ENCODE peak calls at places on chromosomes 6 and 20, in four cellular contexts. R, S, J and Q are unnamed samples.
A peak's percentile ranks its signal among the peaks of the same experiment; 100 is the strongest.

GRCh38 chr6:150076196-150076893 is 7.4 kb upstream of the ULBP3 start:
- DNase-seq in R (no peak), S (peak; percentile 57), J (no peak), Q (no peak)

GRCh38 chr20:25072226-25072811 is 9.6 kb downstream of the VSX1 start:
- DNase-seq in R (no peak), S (peak; percentile 9), J (peak; percentile 15), Q (no peak)

GRCh38 chr20:44979090-44979621 is 12.8 kb downstream of the STK4 start:
- DNase-seq in R (no peak), S (peak; percentile 49), J (no peak), Q (no peak)

GRCh38 chr20:3068986-3069900 is 2.2 kb upstream of the OXT start:
- DNase-seq in R (no peak), S (no peak), J (no peak), Q (no peak)

GRCh38 chr6:118968416-118968815 is 33.5 kb upstream of the MCM9 start:
- DNase-seq in R (no peak), S (peak; percentile 8), J (no peak), Q (no peak)

GRCh38 chr20:16583444-16583843 is 10.2 kb upstream of the KIF16B start:
- DNase-seq in R (no peak), S (no peak), J (no peak), Q (no peak)

GRCh38 chr6:6994796-6995195 is 113.0 kb upstream of the RREB1 start:
- DNase-seq in R (peak; percentile 64), S (no peak), J (no peak), Q (no peak)

GRCh38 chr20:46355778-46356177 is 47.5 kb upstream of the CDH22 start:
- DNase-seq in R (no peak), S (no peak), J (no peak), Q (no peak)

GRCh38 chr6:154179443-154179842 is 140.4 kb downstream of the OPRM1 start:
- DNase-seq in R (no peak), S (no peak), J (no peak), Q (no peak)

GRCh38 chr6:169168302-169168630 is 85.4 kb downstream of the THBS2 start:
- DNase-seq in R (no peak), S (no peak), J (no peak), Q (no peak)

GRCh38 chr20:43300887-43301286 is 111.2 kb upstream of the PTPRT start:
- DNase-seq in R (no peak), S (no peak), J (no peak), Q (no peak)

GRCh38 chr20:32606790-32607189 is 21.7 kb upstream of the NOL4L start:
- DNase-seq in R (no peak), S (no peak), J (no peak), Q (no peak)

GRCh38 chr6:147203311-147204059 is 732 bp upstream of the STXBP5 start:
- DNase-seq in R (peak; percentile 73), S (peak; percentile 78), J (peak; percentile 85), Q (peak; percentile 57)

GRCh38 chr6:29702519-29703103 is 20.6 kb upstream of the HLA-F start:
- DNase-seq in R (peak; percentile 33), S (no peak), J (no peak), Q (no peak)

GRCh38 chr6:113829702-113830058 is 27.5 kb upstream of the MARCKS start:
- DNase-seq in R (no peak), S (peak; percentile 96), J (no peak), Q (no peak)

GRCh38 chr6:140178550-140179334 is 804.3 kb upstream of the CITED2 start:
- DNase-seq in R (no peak), S (peak; percentile 64), J (no peak), Q (peak; percentile 41)

GRCh38 chr20:7031222-7031621 is 263.7 kb downstream of the BMP2 start:
- DNase-seq in R (no peak), S (no peak), J (no peak), Q (no peak)

GRCh38 chr6:160386869-160387518 is 38.8 kb downstream of the SLC22A3 start:
- DNase-seq in R (peak; percentile 31), S (peak; percentile 9), J (no peak), Q (no peak)
- TF ChIP-seq CTCF in R (peak; percentile 42), S (no peak), J (no peak), Q (no peak)

DNA sequence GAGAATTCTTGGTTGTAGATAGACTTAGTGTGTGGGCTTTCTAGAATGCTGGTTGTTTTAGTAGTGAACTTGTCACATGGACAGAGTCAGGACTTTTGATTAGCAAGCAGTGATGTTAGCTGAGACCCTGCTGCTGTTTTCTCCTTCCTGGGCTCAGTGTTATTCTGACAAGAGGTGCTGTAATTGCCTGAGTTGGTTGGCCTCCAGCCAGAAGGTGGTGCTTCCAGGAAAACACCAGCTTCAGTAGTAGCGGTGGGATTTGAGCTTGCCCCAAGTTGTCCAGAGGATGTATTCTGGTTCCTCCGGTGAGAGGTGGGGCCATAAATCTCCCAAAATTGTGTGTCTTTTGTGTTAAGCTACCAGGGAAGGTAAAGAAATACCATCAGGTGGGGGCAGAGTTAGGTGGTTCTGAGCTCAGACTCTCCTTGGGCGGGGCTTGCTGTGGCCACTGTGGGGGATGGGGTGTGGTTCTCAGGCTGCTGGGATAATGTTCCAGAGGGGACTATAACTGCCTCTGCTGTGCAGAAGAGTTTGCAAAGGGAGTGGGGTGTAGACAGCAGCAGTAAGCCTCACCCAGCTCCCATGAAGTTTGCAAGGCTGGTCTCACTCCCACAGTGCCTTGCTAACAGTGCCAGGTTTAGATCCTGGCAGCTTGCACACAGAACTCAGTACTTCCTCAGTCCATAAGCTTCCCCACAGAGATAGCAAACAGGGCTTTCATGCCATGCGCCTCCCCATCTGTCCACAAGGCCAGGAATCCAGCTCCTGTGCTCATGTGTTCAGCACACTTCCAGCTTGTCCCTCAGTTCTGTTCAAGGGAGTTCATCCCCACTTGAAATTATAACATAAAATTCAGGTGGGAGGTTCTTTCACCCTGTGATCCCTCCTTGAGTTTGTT is 278.4 kb upstream of the PTCHD4 start:
- DNase-seq in R (no peak), S (no peak), J (no peak), Q (no peak)
- TF ChIP-seq CTCF in R (no peak), S (no peak), J (no peak), Q (no peak)

DNA sequence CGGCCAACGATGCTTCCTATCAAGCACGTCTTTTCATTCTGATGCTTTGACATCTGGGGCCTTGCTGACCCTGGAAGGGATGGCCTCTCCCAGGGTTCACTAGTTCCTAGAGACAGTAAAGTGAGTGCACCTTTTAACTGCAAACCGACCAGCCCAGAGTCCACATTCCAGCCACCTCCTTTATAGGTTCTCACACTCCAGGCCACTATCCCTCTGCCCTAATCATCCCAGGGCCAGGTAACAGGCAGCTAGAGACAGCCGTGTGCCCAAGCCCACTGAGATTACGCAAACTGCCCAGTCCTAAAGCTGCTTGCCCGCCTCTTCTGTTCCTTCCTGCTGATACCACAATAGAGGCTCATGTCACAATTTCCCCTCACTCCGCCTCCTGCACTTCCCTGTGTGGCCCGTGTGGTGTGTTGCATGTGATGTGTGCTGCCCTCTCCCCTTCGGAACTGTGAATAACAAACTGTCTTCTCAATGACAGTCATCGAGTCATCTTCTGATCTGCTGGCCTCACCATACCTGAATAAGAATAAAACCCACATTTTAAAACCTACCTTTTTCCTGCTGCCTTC is 123.7 kb upstream of the EXOC2 start:
- DNase-seq in R (no peak), S (no peak), J (no peak), Q (no peak)
- TF ChIP-seq CTCF in R (no peak), S (no peak), J (no peak), Q (no peak)

GRCh38 chr6:24493945-24494725 is 634 bp upstream of the ALDH5A1 start:
- DNase-seq in R (no peak), S (no peak), J (no peak), Q (no peak)

GRCh38 chr6:24489881-24490280 is 503 bp upstream of the GPLD1 start:
- DNase-seq in R (no peak), S (peak; percentile 49), J (no peak), Q (no peak)

GRCh38 chr6:24489470-24489869 is at the start of gene GPLD1:
- DNase-seq in R (no peak), S (no peak), J (no peak), Q (no peak)

GRCh38 chr6:24494726-24495515 is at the start of gene ALDH5A1:
- DNase-seq in R (peak; percentile 76), S (peak; percentile 72), J (peak; percentile 81), Q (no peak)

DNA sequence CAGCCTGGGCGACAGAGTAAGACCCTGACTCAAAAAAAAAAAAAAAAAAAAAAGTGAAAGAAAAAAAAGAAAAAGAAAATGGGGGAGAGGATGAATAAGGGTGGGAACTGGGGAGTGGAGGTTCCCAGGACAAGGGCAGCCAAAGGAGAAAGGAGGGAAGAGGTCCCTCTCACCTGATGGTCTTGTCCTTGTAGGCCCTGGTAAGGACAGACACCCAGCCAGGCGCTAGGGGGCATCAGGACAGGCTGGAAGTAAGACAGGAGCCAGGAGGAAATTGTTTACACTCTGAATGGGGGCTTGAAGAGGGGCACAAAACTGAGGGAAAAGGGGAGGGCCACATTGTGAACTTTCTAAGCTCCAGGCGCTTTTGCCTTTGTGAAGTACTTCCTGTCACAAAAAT is 2.3 kb upstream of the ALDH5A1 start:
- DNase-seq in R (no peak), S (peak; percentile 16), J (no peak), Q (no peak)
- TF ChIP-seq CTCF in R (no peak), S (peak; percentile 15), J (peak; percentile 60), Q (peak; percentile 7)